ENCODE peak calls at places on chromosomes 13 and 19, in four cellular contexts. B is stomach, X is AG08396, H is cardiac fibroblast. V is an unnamed sample.

GRCh38 chr13:19169496-19169895 is 12.1 kb downstream of the TUBA3C start:
- DNase-seq in B (no peak), X (no peak), H (no peak), V (no peak)

GRCh38 chr13:36166051-36166450 is 34.9 kb upstream of the DCLK1 start:
- DNase-seq in B (no peak), X (no peak), H (no peak), V (no peak)

GRCh38 chr13:109725297-109725696 is 61.1 kb downstream of the IRS2 start:
- DNase-seq in B (no peak), X (no peak), H (no peak), V (no peak)

GRCh38 chr19:46967578-46968018 is 52.0 kb upstream of the NPAS1 start:
- DNase-seq in B (peak), X (no peak), H (no peak), V (peak)

GRCh38 chr13:27465611-27466010 is 15.2 kb upstream of the MTIF3 start:
- DNase-seq in B (no peak), X (no peak), H (no peak), V (no peak)

GRCh38 chr19:49361438-49362047 is 673 bp downstream of the TEAD2 start:
- DNase-seq in B (peak), X (peak), H (peak), V (no peak)

GRCh38 chr13:30846311-30846710 is 59.8 kb upstream of the MEDAG start:
- DNase-seq in B (no peak), X (no peak), H (peak), V (no peak)

GRCh38 chr19:3615524-3616135 is 9.0 kb upstream of the TBXA2R start:
- DNase-seq in B (no peak), X (no peak), H (no peak), V (no peak)

GRCh38 chr19:14366529-14366928 is 14.7 kb upstream of the ADGRE5 start:
- DNase-seq in B (peak), X (peak), H (peak), V (peak)

GRCh38 chr13:34224877-34225276 is 406.9 kb downstream of the RFC3 start:
- DNase-seq in B (no peak), X (no peak), H (no peak), V (no peak)

V was measured in T-helper 1 cell.